ENCODE peak calls at places on chromosomes 12 and 14, in six cellular contexts. V, H, D, Z, P and M are unnamed samples.

GRCh38 chr12:123129651-123130050 is 21.2 kb downstream of the PITPNM2 start:
- DNase-seq in V (no peak), H (no peak), D (no peak), Z (no peak), P (no peak), M (no peak)

GRCh38 chr12:92431146-92431545 is 271.6 kb upstream of the PLEKHG7 start:
- DNase-seq in V (no peak), H (no peak), D (no peak), Z (no peak), P (peak), M (no peak)

GRCh38 chr14:100901391-100902183 is 1.9 kb downstream of the RTL1 start:
- DNase-seq in V (no peak), H (no peak), D (no peak), Z (no peak), P (no peak), M (no peak)

GRCh38 chr14:104732355-104732804 is 8.4 kb downstream of the ADSS1 start:
- DNase-seq in V (no peak), H (no peak), D (no peak), Z (no peak), P (no peak), M (no peak)

GRCh38 chr14:60161176-60162107 is 3.8 kb downstream of the DHRS7 start:
- DNase-seq in V (no peak), H (peak), D (peak), Z (no peak), P (no peak), M (no peak)

GRCh38 chr12:114697741-114698565 is 14.0 kb upstream of the TBX3 start:
- DNase-seq in V (no peak), H (peak), D (no peak), Z (no peak), P (no peak), M (no peak)

GRCh38 chr12:11854011-11854499 is 204.6 kb downstream of the ETV6 start:
- DNase-seq in V (no peak), H (no peak), D (no peak), Z (no peak), P (no peak), M (no peak)

GRCh38 chr12:165862-166368 is 48.0 kb downstream of the SLC6A12 start:
- DNase-seq in V (no peak), H (no peak), D (no peak), Z (no peak), P (no peak), M (no peak)

GRCh38 chr12:119479121-119479561 is 114.4 kb upstream of the TMEM233 start:
- DNase-seq in V (no peak), H (no peak), D (no peak), Z (no peak), P (no peak), M (no peak)

GRCh38 chr12:112686373-112686772 is 105.2 kb upstream of the RPH3A start:
- DNase-seq in V (no peak), H (no peak), D (no peak), Z (peak), P (no peak), M (no peak)

GRCh38 chr12:119208626-119209061 is 29.9 kb downstream of the HSPB8 start:
- DNase-seq in V (peak), H (peak), D (no peak), Z (peak), P (no peak), M (no peak)

GRCh38 chr12:8913702-8914032 is 642 bp upstream of the PHC1 start:
- DNase-seq in V (no peak), H (peak), D (peak), Z (peak), P (no peak), M (peak)

GRCh38 chr14:24058260-24058950 is 6.6 kb downstream of the CARMIL3 start:
- DNase-seq in V (peak), H (peak), D (peak), Z (peak), P (no peak), M (peak)

GRCh38 chr12:19757317-19757877 is 318.1 kb downstream of the AEBP2 start:
- DNase-seq in V (no peak), H (peak), D (peak), Z (peak), P (no peak), M (peak)